ENCODE peak calls at places on chromosomes 11 and 22, in eight cellular contexts. M, U, T, I, X, V, G and W are unnamed samples.

GRCh38 chr22:24329453-24329852 is 58.8 kb downstream of the SPECC1L start:
- DNase-seq in V (no peak), U (no peak), I (no peak), T (no peak), M (no peak), X (no peak), G (no peak), W (no peak)

GRCh38 chr11:130999992-131000770 is 83.9 kb upstream of the SNX19 start:
- DNase-seq in U (no peak), X (no peak), V (peak; percentile 98), T (peak; percentile 98), I (no peak), G (no peak), M (no peak), W (peak; percentile 91)

GRCh38 chr11:121212696-121213567 is 79.6 kb upstream of the SC5D start:
- DNase-seq in V (no peak), T (no peak), I (no peak), M (peak; percentile 84), G (no peak), X (no peak), U (no peak), W (no peak)

GRCh38 chr22:40220316-40221054 is 42.8 kb downstream of the TNRC6B start:
- DNase-seq in G (no peak), T (no peak), U (no peak), X (peak; percentile 66), V (peak; percentile 26), M (no peak), I (no peak), W (no peak)

GRCh38 chr11:44894217-44894617 is 56.5 kb downstream of the TP53I11 start:
- DNase-seq in V (peak; percentile 60), I (peak; percentile 99), M (no peak), X (no peak), U (peak; percentile 37), G (peak; percentile 86), T (peak; percentile 66), W (peak; percentile 60)

GRCh38 chr11:119284344-119285157 is 32.4 kb downstream of the MCAM start:
- DNase-seq in V (peak; percentile 60), M (no peak), U (no peak), T (peak; percentile 47), X (no peak), I (no peak), G (peak; percentile 36), W (peak; percentile 45)

GRCh38 chr11:10181811-10182210 is 112.2 kb downstream of the SBF2 start:
- DNase-seq in T (peak; percentile 36), I (no peak), U (no peak), G (peak; percentile 21), M (no peak), X (no peak), V (peak; percentile 71), W (peak; percentile 75)

GRCh38 chr11:91742155-91742554 is 482.5 kb upstream of the FAT3 start:
- DNase-seq in M (no peak), U (no peak), G (no peak), V (no peak), T (no peak), X (no peak), I (no peak), W (no peak)

GRCh38 chr22:16954060-16954403 is 54.0 kb downstream of the GAB4 start:
- DNase-seq in T (no peak), V (no peak), G (no peak), M (no peak), U (no peak), I (no peak), X (no peak), W (no peak)

GRCh38 chr11:57471496-57471895 is 11.2 kb downstream of the RTN4RL2 start:
- DNase-seq in T (no peak), G (no peak), U (no peak), X (no peak), M (peak; percentile 75), V (no peak), I (no peak), W (no peak)

GRCh38 chr11:27013741-27014415 is 20.0 kb downstream of the FIBIN start:
- DNase-seq in M (no peak), T (peak; percentile 31), X (no peak), V (no peak), U (no peak), I (no peak), G (no peak), W (peak; percentile 68)

GRCh38 chr11:106426696-106427095 is 349.2 kb downstream of the AASDHPPT start:
- DNase-seq in U (no peak), G (no peak), T (no peak), I (no peak), X (no peak), M (no peak), V (no peak), W (no peak)

GRCh38 chr11:96132437-96132836 is 208.5 kb upstream of the MTMR2 start:
- DNase-seq in U (no peak), V (no peak), T (peak; percentile 46), I (no peak), G (no peak), X (no peak), M (no peak), W (no peak)

GRCh38 chr22:31276426-31277167 is 15.7 kb downstream of the PIK3IP1 start:
- DNase-seq in X (no peak), T (no peak), G (no peak), U (no peak), I (no peak), M (no peak), V (no peak), W (no peak)

DNA sequence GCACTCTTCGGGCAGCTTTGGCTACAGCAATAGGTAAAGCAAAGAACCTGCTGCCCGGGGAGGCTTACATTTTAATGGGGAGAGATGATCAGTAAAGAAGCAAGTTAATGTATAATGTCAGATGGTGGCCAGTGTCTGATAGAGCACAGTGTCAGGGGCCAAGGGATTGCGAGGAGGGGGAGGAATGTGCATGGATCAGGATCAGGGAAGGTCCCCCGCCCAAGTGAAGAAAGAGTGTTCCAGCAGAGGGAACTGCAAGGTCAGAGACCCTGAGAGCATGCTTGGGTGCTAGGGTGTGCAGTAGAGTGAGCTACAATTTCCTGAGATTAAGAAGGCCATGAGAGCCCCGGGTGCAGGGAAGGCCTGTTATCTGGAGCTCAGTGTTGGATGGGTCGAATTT is 39.7 kb downstream of the TIMP3 start:
- DNase-seq in G (no peak), U (no peak), I (no peak), X (no peak), T (no peak), M (no peak), V (no peak), W (no peak)
- TF ChIP-seq CTCF in G (no peak), U (no peak), I (no peak), X (no peak), T (no peak), M (no peak), V (no peak), W (no peak)

DNA sequence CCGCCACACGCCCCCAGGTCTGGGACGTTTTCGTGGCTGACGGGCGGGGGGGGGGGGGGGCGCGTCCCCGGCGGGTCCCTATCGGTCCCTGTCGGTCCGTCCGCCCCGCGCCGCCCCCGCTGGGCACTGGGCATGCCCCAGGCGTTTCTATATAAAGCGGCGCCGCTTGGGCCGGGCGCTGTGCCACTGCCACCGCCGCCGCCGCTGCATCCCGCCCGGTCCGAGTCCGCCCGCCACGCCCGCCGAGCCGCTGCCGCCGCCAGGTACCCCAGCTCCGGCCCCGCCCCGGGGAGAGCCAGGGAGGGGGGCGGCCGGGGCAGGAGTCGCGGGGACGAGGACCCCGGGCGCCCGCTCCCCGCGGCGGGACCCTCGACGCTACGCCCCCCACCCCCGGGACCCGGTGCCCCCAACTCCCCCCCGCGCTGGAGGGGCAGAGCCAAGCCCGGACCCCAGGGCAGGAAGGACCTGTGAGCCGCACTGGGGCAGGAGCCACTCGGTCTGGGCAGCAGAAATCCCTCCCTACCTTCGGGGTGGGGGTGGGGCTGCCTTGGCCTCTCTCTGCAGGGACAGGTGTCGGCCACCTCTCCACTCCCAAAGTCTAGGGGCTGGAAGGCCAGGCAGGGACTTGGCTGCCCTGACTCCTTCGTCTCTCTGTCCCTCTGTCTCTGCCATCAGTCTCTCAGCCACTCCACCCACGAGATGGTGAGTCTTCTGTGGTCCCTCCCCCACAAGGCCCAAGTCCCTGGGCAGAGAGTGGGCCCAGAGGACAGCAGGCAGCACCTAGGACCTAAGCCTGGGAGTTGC is at the start of gene CARNS1:
- DNase-seq in I (peak; percentile 44), U (no peak), G (no peak), T (no peak), M (no peak), V (no peak), X (no peak), W (no peak)
- H3K4me3 ChIP-seq in I (peak within 1 kb of the TSS; percentile 13), U (peak within 1 kb of the TSS; percentile 49), G (peak within 1 kb of the TSS; percentile 12), T (no peak within 1 kb of the TSS), M (no peak within 1 kb of the TSS), V (no peak within 1 kb of the TSS), X (peak within 1 kb of the TSS; percentile 45), W (peak within 1 kb of the TSS; percentile 37)

GRCh38 chr22:46996595-46997310 is 234.3 kb downstream of the TBC1D22A start:
- DNase-seq in U (no peak), I (peak; percentile 51), G (peak; percentile 56), T (no peak), V (peak; percentile 4), M (no peak), X (no peak), W (no peak)
- TF ChIP-seq CTCF in U (no peak), I (peak; percentile 74), G (no peak), T (peak; percentile 9), V (peak; percentile 28), M (peak; percentile 55), X (no peak), W (peak; percentile 32)

GRCh38 chr11:65292866-65293265 is 21.8 kb upstream of the CDC42EP2 start:
- DNase-seq in X (no peak), G (no peak), U (no peak), I (no peak), M (no peak), V (no peak), T (no peak), W (peak; percentile 71)

GRCh38 chr11:65287601-65288000 is 25.8 kb downstream of the POLA2 start:
- DNase-seq in T (peak; percentile 51), I (no peak), G (no peak), X (no peak), U (no peak), V (no peak), M (no peak), W (no peak)

GRCh38 chr11:65288706-65289536 is 25.7 kb upstream of the CDC42EP2 start:
- DNase-seq in V (no peak), X (no peak), I (peak; percentile 83), G (peak; percentile 85), M (no peak), U (peak; percentile 58), T (no peak), W (peak; percentile 84)

GRCh38 chr11:65291613-65292012 is 23.1 kb upstream of the CDC42EP2 start:
- DNase-seq in U (no peak), I (no peak), M (no peak), T (peak; percentile 80), G (no peak), X (no peak), V (peak; percentile 87), W (peak; percentile 84)

DNA sequence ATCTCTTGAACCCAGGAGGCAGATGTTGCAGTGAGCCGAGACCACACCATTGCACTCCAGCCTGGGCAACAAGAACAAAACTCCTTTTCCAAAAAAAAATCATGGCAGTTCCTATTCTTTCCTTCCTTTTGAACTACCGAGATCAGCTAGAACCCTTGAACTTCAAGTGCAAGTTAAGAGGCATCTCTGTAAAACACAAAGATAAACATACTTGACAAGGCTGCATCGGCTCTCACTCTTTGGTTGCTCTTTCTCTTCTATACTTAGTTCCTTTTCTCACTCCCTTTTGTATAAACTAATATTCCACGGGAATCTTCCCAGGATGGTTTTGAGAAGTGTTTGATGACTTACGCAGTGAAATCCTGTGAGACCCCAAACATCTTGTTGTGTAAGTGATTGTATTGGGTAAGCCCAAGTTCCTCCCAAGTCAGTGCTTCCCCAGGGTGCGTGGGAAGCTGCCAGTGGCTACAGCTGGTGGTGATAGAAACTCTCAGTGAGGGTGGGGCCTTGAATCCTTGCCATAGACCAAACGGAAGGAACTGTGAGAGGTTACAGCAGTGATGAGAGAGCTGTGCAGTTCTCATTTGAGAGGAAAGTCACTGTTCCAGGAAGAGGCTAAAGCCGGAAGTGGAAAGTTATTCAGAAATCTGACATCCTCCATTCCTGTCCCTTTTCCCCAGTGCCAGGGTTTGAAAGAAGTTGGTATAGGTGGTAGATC is 24.1 kb upstream of the CDC42EP2 start:
- DNase-seq in M (peak; percentile 74), T (peak; percentile 100), I (no peak), G (no peak), X (peak; percentile 60), V (peak; percentile 100), U (peak; percentile 92), W (peak; percentile 100)
- H3K4me3 ChIP-seq in M (no peak overlapping the region), T (no peak overlapping the region), I (no peak overlapping the region), G (no peak overlapping the region), X (no peak overlapping the region), V (peak overlapping the region; percentile 5), U (no peak overlapping the region), W (peak overlapping the region; percentile 14)